ENCODE peak calls at places on chromosomes 3 and 15, in seven cellular contexts. F, B, C, U, D, R and V are unnamed samples.
A peak's percentile ranks its signal among the peaks of the same experiment; 100 is the strongest.

GRCh38 chr15:35444557-35445204 is 101.3 kb downstream of the DPH6 start:
- DNase-seq in F (no peak), B (peak; percentile 52), C (no peak), U (peak; percentile 71), D (no peak), R (peak; percentile 50), V (no peak)

GRCh38 chr3:140285380-140285779 is 350.4 kb downstream of the CLSTN2 start:
- DNase-seq in F (no peak), B (no peak), C (no peak), U (no peak), D (no peak), R (no peak), V (no peak)

GRCh38 chr3:188049890-188050530 is 103.9 kb upstream of the LPP start:
- DNase-seq in F (no peak), B (no peak), C (peak; percentile 17), U (no peak), D (no peak), R (no peak), V (no peak)

GRCh38 chr3:157104928-157105652 is 54.9 kb downstream of the CCNL1 start:
- DNase-seq in F (no peak), B (no peak), C (no peak), U (no peak), D (no peak), R (no peak), V (no peak)

GRCh38 chr3:28050895-28051294 is 190.5 kb upstream of the CMC1 start:
- DNase-seq in F (no peak), B (peak; percentile 36), C (peak; percentile 11), U (peak; percentile 58), D (no peak), R (peak; percentile 65), V (no peak)

GRCh38 chr3:113498221-113499005 is 16.5 kb downstream of the SPICE1 start:
- DNase-seq in F (no peak), B (peak; percentile 91), C (no peak), U (peak; percentile 55), D (no peak), R (peak; percentile 41), V (no peak)

GRCh38 chr3:42660898-42661297 is 7.4 kb downstream of the ZBTB47 start:
- DNase-seq in F (no peak), B (no peak), C (no peak), U (no peak), D (no peak), R (no peak), V (no peak)

GRCh38 chr15:90059208-90059985 is 42.9 kb downstream of the IDH2 start:
- DNase-seq in F (peak; percentile 78), B (no peak), C (peak; percentile 45), U (peak; percentile 35), D (no peak), R (no peak), V (no peak)

GRCh38 chr3:157088506-157089454 is 71.2 kb downstream of the CCNL1 start:
- DNase-seq in F (peak; percentile 98), B (peak; percentile 94), C (peak; percentile 93), U (peak; percentile 99), D (peak; percentile 69), R (peak; percentile 95), V (peak; percentile 95)

GRCh38 chr3:48952510-48953118 is 34.0 kb downstream of the ARIH2 start:
- DNase-seq in F (no peak), B (no peak), C (peak; percentile 55), U (peak; percentile 33), D (no peak), R (no peak), V (no peak)

GRCh38 chr3:52834871-52835501 is at the start of gene MUSTN1:
- DNase-seq in F (peak; percentile 61), B (no peak), C (no peak), U (peak; percentile 38), D (no peak), R (peak; percentile 20), V (peak; percentile 37)

GRCh38 chr3:125010393-125010792 is 45.4 kb downstream of the HEG1 start:
- DNase-seq in F (no peak), B (no peak), C (no peak), U (no peak), D (no peak), R (no peak), V (no peak)

GRCh38 chr3:110811050-110811449 is 260.6 kb upstream of the NECTIN3 start:
- DNase-seq in F (no peak), B (peak; percentile 79), C (no peak), U (no peak), D (no peak), R (peak; percentile 56), V (no peak)

GRCh38 chr15:90603893-90604292 is 74.2 kb downstream of the CRTC3 start:
- DNase-seq in F (no peak), B (no peak), C (peak; percentile 57), U (peak; percentile 46), D (no peak), R (peak; percentile 32), V (no peak)

GRCh38 chr15:61687651-61688050 is 372.6 kb downstream of the VPS13C start:
- DNase-seq in F (no peak), B (no peak), C (no peak), U (no peak), D (no peak), R (no peak), V (no peak)
- TF ChIP-seq CTCF in F (no peak), B (no peak), C (no peak), U (no peak), D (no peak), R (no peak), V (no peak)

GRCh38 chr3:192422998-192423349 is 304.4 kb downstream of the FGF12 start:
- DNase-seq in F (no peak), B (no peak), C (no peak), U (peak; percentile 47), D (no peak), R (no peak), V (no peak)
- TF ChIP-seq CTCF in F (peak; percentile 32), B (no peak), C (no peak), U (peak; percentile 25), D (no peak), R (no peak), V (peak; percentile 57)

GRCh38 chr3:148513066-148513671 is 184.5 kb upstream of the AGTR1 start:
- DNase-seq in F (no peak), B (peak; percentile 24), C (no peak), U (peak; percentile 16), D (no peak), R (peak; percentile 12), V (no peak)

GRCh38 chr3:148518520-148518919 is 179.2 kb upstream of the AGTR1 start:
- DNase-seq in F (no peak), B (no peak), C (no peak), U (no peak), D (no peak), R (no peak), V (no peak)

GRCh38 chr3:148512648-148513047 is 185.1 kb upstream of the AGTR1 start:
- DNase-seq in F (no peak), B (peak; percentile 1), C (no peak), U (no peak), D (no peak), R (peak; percentile 14), V (no peak)
- TF ChIP-seq CTCF in F (no peak), B (no peak), C (no peak), U (no peak), D (no peak), R (no peak), V (no peak)

GRCh38 chr3:22893001-22893400 is 310.1 kb upstream of the UBE2E2 start:
- DNase-seq in F (no peak), B (no peak), C (no peak), U (no peak), D (no peak), R (no peak), V (no peak)

GRCh38 chr3:22886394-22886793 is 316.7 kb upstream of the UBE2E2 start:
- DNase-seq in F (peak; percentile 38), B (no peak), C (no peak), U (no peak), D (no peak), R (no peak), V (no peak)

GRCh38 chr3:22885039-22885438 is 318.1 kb upstream of the UBE2E2 start:
- DNase-seq in F (no peak), B (no peak), C (no peak), U (no peak), D (no peak), R (no peak), V (no peak)

GRCh38 chr3:22885574-22886348 is 317.4 kb upstream of the UBE2E2 start:
- DNase-seq in F (no peak), B (no peak), C (no peak), U (no peak), D (no peak), R (no peak), V (no peak)

GRCh38 chr3:22887664-22888291 is 315.3 kb upstream of the UBE2E2 start:
- DNase-seq in F (no peak), B (peak; percentile 30), C (no peak), U (peak; percentile 61), D (no peak), R (peak; percentile 38), V (no peak)
- TF ChIP-seq CTCF in F (peak; percentile 46), B (peak; percentile 48), C (no peak), U (peak; percentile 75), D (peak; percentile 55), R (peak; percentile 70), V (peak; percentile 78)

DNA sequence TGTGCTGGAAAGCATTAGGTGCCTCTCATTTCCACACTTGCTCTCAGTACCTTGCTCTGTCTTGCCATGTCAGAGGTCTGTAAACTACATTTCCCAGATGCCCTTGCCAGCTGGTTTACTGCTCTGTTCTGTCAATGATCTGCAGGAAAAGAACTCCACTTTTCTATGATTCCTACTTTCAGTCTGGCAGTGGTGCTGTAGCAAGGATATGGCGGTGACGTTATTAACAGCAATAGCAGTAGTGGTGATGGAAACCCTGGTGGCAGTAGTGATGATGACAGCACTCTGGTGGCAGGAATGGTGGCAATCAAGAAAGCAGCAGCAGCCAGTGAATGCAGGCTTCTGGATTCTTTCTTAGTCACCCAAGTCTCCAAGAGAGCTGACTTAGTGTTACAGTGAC is 665.2 kb downstream of the DIPK2A start:
- DNase-seq in F (no peak), B (no peak), C (no peak), U (peak; percentile 2), D (no peak), R (no peak), V (no peak)
- TF ChIP-seq CTCF in F (no peak), B (no peak), C (no peak), U (no peak), D (no peak), R (no peak), V (peak; percentile 39)

DNA sequence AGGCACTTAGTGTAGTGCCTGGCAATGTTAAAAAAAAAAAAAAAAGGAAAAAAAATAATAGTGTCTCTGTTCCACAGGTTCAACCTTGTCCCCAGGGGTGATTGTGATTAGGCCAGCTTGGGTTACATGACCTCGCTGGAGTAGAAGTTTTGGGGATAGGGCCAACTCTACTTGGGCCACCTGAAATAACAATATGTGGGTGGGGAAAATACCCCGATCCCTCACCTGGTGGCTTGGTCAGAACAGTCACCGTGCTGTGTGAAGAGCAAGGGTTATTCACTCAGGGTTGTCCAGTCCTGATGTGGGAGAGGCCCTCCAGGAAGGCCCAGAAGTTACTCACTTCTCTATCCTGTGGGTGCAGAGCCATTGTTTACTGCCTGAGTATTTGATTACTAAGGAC is 19.5 kb downstream of the XYLB start:
- DNase-seq in F (no peak), B (no peak), C (no peak), U (no peak), D (no peak), R (no peak), V (no peak)
- TF ChIP-seq CTCF in F (no peak), B (no peak), C (no peak), U (no peak), D (no peak), R (no peak), V (no peak)